ENCODE peak calls at places on chromosomes 5 and 9, in nine cellular contexts. E is WERI-Rb-1; I is endodermal cell; Z is H9; T is pancreas; F is left lung; S is CD4-positive, CD25-positive, alpha-beta regulatory T cell; H is CD8-positive, alpha-beta memory T cell; D is astrocyte. O is an unnamed sample. For H3K9me3, the result is how much of the 10 kb centered on the place peaks cover.

GRCh38 chr9:21682981-21683380 is 119.5 kb upstream of the MTAP start:
- DNase-seq in E (no peak), I (no peak), Z (no peak), T (no peak), F (no peak), S (no peak), H (no peak), D (peak), O (no peak)

GRCh38 chr5:174295736-174296481 is 250.4 kb downstream of the NSG2 start:
- DNase-seq in E (no peak), I (peak), Z (peak), T (no peak), F (no peak), S (no peak), H (no peak), D (peak), O (no peak)

GRCh38 chr9:128688501-128689292 is at the start of gene SET:
- DNase-seq in E (peak), I (peak), Z (peak), T (peak), F (peak), S (peak), H (peak), D (peak), O (peak)

GRCh38 chr9:128094950-128095544 is 27.0 kb downstream of the SLC25A25 start:
- DNase-seq in E (peak), I (no peak), Z (no peak), T (no peak), F (no peak), S (no peak), H (no peak), D (no peak), O (no peak)

GRCh38 chr9:127204771-127205470 is 59.7 kb upstream of the GARNL3 start:
- DNase-seq in E (peak), I (no peak), Z (peak), T (no peak), F (no peak), S (no peak), H (no peak), D (no peak), O (no peak)

GRCh38 chr9:73133921-73134407 is 17.7 kb upstream of the ANXA1 start:
- DNase-seq in E (no peak), I (no peak), Z (no peak), T (no peak), F (no peak), S (no peak), H (no peak), D (no peak), O (no peak)

GRCh38 chr5:107607656-107608368 is 62.9 kb downstream of the EFNA5 start:
- DNase-seq in E (no peak), I (no peak), Z (no peak), T (no peak), F (no peak), S (no peak), H (no peak), D (no peak), O (no peak)

GRCh38 chr5:151954271-151954670 is 29.6 kb upstream of the GLRA1 start:
- DNase-seq in E (peak), I (no peak), Z (no peak), T (no peak), F (no peak), S (no peak), H (no peak), D (no peak), O (no peak)

GRCh38 chr5:172860520-172861443 is 26.7 kb downstream of the ERGIC1 start:
- DNase-seq in E (no peak), I (no peak), Z (no peak), T (peak), F (peak), S (no peak), H (no peak), D (peak), O (no peak)

GRCh38 chr5:82107277-82107676 is 135.5 kb downstream of the ATG10 start:
- DNase-seq in E (no peak), I (no peak), Z (no peak), T (no peak), F (no peak), S (no peak), H (no peak), D (peak), O (no peak)

GRCh38 chr9:128409998-128410397 is 10.7 kb upstream of the CERCAM start:
- DNase-seq in E (peak), I (peak), Z (no peak), T (no peak), F (no peak), S (no peak), H (no peak), D (no peak), O (no peak)

GRCh38 chr5:180471866-180472265 is 22.3 kb upstream of the CNOT6 start:
- DNase-seq in E (no peak), I (peak), Z (no peak), T (no peak), F (peak), S (no peak), H (no peak), D (no peak), O (no peak)

GRCh38 chr5:179495906-179496455 is 54.4 kb upstream of the RUFY1 start:
- DNase-seq in E (peak), I (no peak), Z (no peak), T (no peak), F (no peak), S (no peak), H (no peak), D (no peak), O (no peak)

GRCh38 chr9:70367305-70367930 is 47.0 kb downstream of the KLF9 start:
- DNase-seq in E (no peak), I (no peak), Z (no peak), T (no peak), F (no peak), S (no peak), H (no peak), D (no peak), O (no peak)

GRCh38 chr5:92401492-92401891 is 1018.4 kb upstream of the ARRDC3 start:
- DNase-seq in E (no peak), I (peak), Z (peak), T (no peak), F (no peak), S (no peak), H (no peak), D (peak), O (no peak)

GRCh38 chr5:105619725-105620124 is 2051.0 kb downstream of the EFNA5 start:
- DNase-seq in E (no peak), I (no peak), Z (no peak), T (no peak), F (no peak), S (no peak), H (no peak), D (no peak), O (no peak)

GRCh38 chr5:84635235-84636055 is 250.8 kb upstream of the EDIL3 start:
- DNase-seq in E (no peak), I (no peak), Z (no peak), T (no peak), F (peak), S (no peak), H (no peak), D (no peak), O (no peak)

GRCh38 chr5:39160576-39161213 is 58.7 kb downstream of the FYB1 start:
- DNase-seq in E (no peak), I (no peak), Z (no peak), T (no peak), F (no peak), S (no peak), H (no peak), D (no peak), O (no peak)

GRCh38 chr5:12147513-12147912 is 243.3 kb upstream of the CTNND2 start:
- DNase-seq in E (no peak), I (no peak), Z (no peak), T (no peak), F (no peak), S (no peak), H (no peak), D (no peak), O (no peak)
- H3K9me3 ChIP-seq in E (under half), I (under half), Z (under half), T (under half), F (under half), S (under half), H (under half), D (under half), O (under half)

GRCh38 chr9:138120511-138121437 is 243.2 kb downstream of the CACNA1B start:
- DNase-seq in E (no peak), I (no peak), Z (no peak), T (no peak), F (peak), S (no peak), H (no peak), D (no peak), O (no peak)

GRCh38 chr9:138122676-138123075 is 245.1 kb downstream of the CACNA1B start:
- DNase-seq in E (no peak), I (no peak), Z (no peak), T (no peak), F (peak), S (no peak), H (no peak), D (no peak), O (no peak)

GRCh38 chr9:138121438-138122050 is 244.0 kb downstream of the CACNA1B start:
- DNase-seq in E (no peak), I (no peak), Z (no peak), T (no peak), F (peak), S (no peak), H (no peak), D (no peak), O (no peak)

GRCh38 chr9:138122201-138122600 is 244.6 kb downstream of the CACNA1B start:
- DNase-seq in E (no peak), I (no peak), Z (no peak), T (no peak), F (peak), S (no peak), H (no peak), D (no peak), O (no peak)

DNA sequence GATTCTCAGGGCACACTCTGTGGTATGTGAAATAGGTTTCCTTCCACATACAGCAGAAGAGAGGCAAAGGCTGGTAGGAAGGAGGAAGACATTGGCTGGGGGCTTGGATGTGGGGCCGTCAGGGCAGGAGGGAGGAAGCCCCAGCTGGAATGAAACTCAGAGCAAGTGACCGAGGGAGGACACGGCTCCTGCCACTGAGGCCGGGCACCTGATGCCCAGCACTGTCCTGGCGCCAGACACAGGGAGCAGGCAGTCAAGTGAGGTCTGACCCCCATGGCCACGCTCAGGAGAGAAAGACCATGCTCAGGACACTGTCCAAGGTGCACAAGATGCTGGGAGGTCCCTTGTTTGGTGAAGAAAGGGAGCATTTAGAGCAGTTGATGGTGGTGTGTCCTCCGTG is 245.5 kb downstream of the CACNA1B start:
- DNase-seq in E (no peak), I (no peak), Z (no peak), T (no peak), F (peak), S (no peak), H (no peak), D (no peak), O (no peak)
- H3K9me3 ChIP-seq in E (under half), I (under half), Z (half or more), T (under half), F (under half), S (under half), H (under half), D (under half), O (under half)

GRCh38 chr5:178464431-178465048 is 125.7 kb downstream of the COL23A1 start:
- DNase-seq in E (no peak), I (peak), Z (no peak), T (no peak), F (no peak), S (no peak), H (no peak), D (no peak), O (no peak)

GRCh38 chr5:178465861-178466288 is 124.3 kb downstream of the COL23A1 start:
- DNase-seq in E (no peak), I (no peak), Z (no peak), T (no peak), F (no peak), S (no peak), H (no peak), D (no peak), O (no peak)

GRCh38 chr5:178466342-178466741 is 123.9 kb downstream of the COL23A1 start:
- DNase-seq in E (no peak), I (peak), Z (no peak), T (no peak), F (no peak), S (no peak), H (no peak), D (no peak), O (no peak)

GRCh38 chr5:178463321-178464155 is 126.7 kb downstream of the COL23A1 start:
- DNase-seq in E (no peak), I (peak), Z (no peak), T (no peak), F (no peak), S (no peak), H (no peak), D (no peak), O (no peak)

DNA sequence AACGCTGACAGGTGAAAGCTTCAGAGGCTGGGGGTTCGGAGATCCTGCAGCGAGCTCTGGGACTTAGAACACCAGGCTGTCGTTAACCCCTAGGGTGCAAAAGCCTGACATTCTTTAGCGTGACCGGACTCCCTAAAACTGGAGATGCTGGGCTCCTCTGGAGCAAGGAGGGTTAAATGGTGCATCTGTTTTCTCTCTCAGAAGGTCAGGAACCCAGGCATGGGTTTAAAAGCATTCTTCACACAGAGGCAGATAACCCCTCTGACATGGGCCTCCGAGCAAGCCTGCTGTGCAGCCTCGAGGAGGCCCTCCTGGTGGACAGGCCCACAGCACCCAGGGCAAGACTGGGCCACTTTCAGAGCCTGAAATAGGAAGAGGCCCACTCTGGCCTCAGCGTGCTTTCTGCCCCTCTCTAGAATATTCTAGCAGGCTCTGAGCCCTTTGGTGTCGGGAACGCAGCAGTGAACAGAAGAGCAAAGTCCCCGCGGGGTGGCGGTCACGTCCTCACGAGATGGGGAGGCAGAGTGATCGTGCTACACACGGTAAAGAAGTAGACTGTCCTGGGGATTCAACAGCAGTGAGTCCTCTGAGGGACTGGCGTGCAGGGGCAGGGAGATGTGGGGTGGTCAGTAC is 124.8 kb downstream of the COL23A1 start:
- DNase-seq in E (no peak), I (peak), Z (no peak), T (no peak), F (no peak), S (no peak), H (no peak), D (no peak), O (no peak)
- H3K9me3 ChIP-seq in E (under half), I (under half), Z (under half), T (under half), F (under half), S (under half), H (under half), D (under half), O (under half)

DNA sequence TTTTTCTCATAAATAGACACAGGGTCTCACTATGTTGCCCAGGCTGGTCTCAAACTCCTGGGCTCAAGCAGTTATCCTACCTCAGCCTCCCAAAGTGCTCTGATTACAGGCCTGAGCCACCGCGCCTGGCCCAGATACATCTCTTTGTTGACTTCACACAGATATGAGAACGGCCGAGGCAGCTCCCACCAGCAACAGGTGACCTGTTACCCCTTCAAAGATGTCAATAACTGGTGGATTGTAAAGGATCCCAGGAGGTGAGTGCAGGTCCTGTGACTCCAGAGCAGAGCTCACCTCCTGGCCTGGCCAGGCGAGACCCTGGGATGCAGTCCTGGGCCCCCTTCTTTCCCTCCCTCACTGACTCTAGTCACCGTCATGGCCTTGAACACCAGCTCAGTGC is 9.2 kb downstream of the POMT1 start:
- DNase-seq in E (no peak), I (no peak), Z (no peak), T (no peak), F (no peak), S (no peak), H (no peak), D (no peak), O (no peak)
- H3K9me3 ChIP-seq in E (under half), I (under half), Z (under half), T (under half), F (under half), S (under half), H (under half), D (under half), O (under half)

O was measured in T-helper 17 cell.